ENCODE peak calls at places on chromosomes 5 and 9, in six cellular contexts. L is GM23248, C is suprapubic skin, M is heart right ventricle, F is adrenal gland, P is BE2C. O is an unnamed sample. For H3K4me1, the result is how much of the 10 kb centered on the place peaks cover.

GRCh38 chr5:6576861-6577501 is 55.9 kb downstream of the NSUN2 start:
- DNase-seq in F (peak), P (peak), C (no peak), L (peak), M (no peak), O (no peak)

GRCh38 chr5:74538206-74538661 is 102.3 kb downstream of the ENC1 start:
- DNase-seq in L (peak), C (no peak), M (peak), P (no peak), F (peak), O (peak)

GRCh38 chr5:39178856-39179255 is 40.5 kb downstream of the FYB1 start:
- DNase-seq in M (no peak), C (no peak), L (no peak), P (no peak), F (no peak), O (no peak)

GRCh38 chr9:127183814-127184582 is 61.6 kb upstream of the ANGPTL2 start:
- DNase-seq in C (peak), L (peak), F (no peak), M (no peak), P (no peak), O (no peak)

GRCh38 chr5:54347221-54347865 is 37.0 kb upstream of the ARL15 start:
- DNase-seq in P (no peak), M (no peak), F (no peak), C (no peak), L (no peak), O (no peak)

GRCh38 chr9:127525426-127526188 is 74.3 kb downstream of the LRSAM1 start:
- DNase-seq in C (no peak), L (peak), F (peak), P (no peak), M (no peak), O (peak)

GRCh38 chr5:90949469-90950358 is 391.1 kb downstream of the ADGRV1 start:
- DNase-seq in C (no peak), P (no peak), L (no peak), M (no peak), F (no peak), O (no peak)

GRCh38 chr5:63743096-63743798 is 219.0 kb downstream of the HTR1A start:
- DNase-seq in P (no peak), L (no peak), M (no peak), F (no peak), C (no peak), O (no peak)

GRCh38 chr5:82159014-82159413 is 119.1 kb downstream of the RPS23 start:
- DNase-seq in P (no peak), L (peak), M (no peak), F (no peak), C (no peak), O (no peak)

GRCh38 chr5:141711687-141712086 is 29.7 kb upstream of the ARAP3 start:
- DNase-seq in M (no peak), F (no peak), C (no peak), L (no peak), P (no peak), O (no peak)

GRCh38 chr9:64773491-64773931 is 511.5 kb downstream of the FOXD4L5 start:
- DNase-seq in L (peak), F (no peak), C (peak), M (peak), P (no peak), O (no peak)

DNA sequence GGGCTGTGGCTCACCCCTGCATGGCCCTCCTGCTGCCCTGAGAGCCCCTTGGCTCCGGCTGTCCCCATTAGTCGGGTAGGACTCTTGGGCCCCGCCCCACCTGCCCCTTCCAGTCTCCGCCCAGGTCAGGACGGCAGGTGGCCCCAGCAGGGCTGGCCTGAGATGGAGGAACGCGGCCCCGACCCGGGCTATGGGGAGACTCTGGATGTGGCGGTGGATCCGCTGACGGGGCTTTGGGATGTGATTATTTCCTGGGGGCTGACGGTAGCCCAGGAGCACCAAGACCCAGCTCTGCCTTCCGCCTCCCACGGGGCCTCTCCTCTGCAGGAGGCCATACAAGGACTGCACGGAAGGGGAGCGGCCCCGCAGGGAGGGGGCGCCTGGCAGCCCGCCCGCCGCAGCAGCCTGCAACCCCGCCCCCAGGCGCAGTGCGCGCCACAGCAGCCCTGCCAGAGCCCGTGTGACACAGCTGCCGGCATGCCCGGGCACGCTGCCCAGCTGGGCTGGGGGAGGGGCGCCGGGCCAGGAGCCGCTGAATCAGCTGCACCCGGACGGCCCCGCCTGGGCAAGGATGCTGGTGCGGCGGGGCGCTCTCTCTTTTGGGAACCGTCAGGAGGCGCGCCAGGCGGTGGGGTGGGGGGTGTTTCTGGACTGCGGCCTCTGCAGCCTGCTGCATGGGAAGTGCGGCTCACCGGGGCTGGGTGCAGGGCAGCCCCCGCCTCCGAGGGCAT is 9.2 kb downstream of the TMEM250 start:
- DNase-seq in P (peak), C (peak), L (peak), F (peak), M (peak), O (peak)
- H3K4me1 ChIP-seq in P (half or more), C (half or more), L (under half), F (under half), M (half or more), O (half or more)

GRCh38 chr9:95043826-95044225 is 273.7 kb downstream of the FANCC start:
- DNase-seq in M (no peak), C (no peak), F (no peak), L (no peak), P (no peak), O (no peak)

GRCh38 chr9:95044731-95045508 is 272.6 kb downstream of the FANCC start:
- DNase-seq in C (no peak), L (no peak), M (peak), P (peak), F (no peak), O (no peak)

GRCh38 chr9:95047452-95048224 is 269.9 kb downstream of the FANCC start:
- DNase-seq in L (no peak), M (no peak), C (no peak), P (no peak), F (no peak), O (no peak)

GRCh38 chr9:95048225-95049087 is 269.1 kb downstream of the FANCC start:
- DNase-seq in L (peak), C (no peak), M (peak), P (peak), F (no peak), O (peak)

GRCh38 chr9:95045751-95046150 is 271.8 kb downstream of the FANCC start:
- DNase-seq in M (no peak), C (no peak), L (no peak), P (no peak), F (no peak), O (no peak)
- H3K4me3 ChIP-seq in M (no peak), C (peak), L (no peak), P (peak), F (no peak), O (no peak)

GRCh38 chr9:6783753-6784152 is 26.0 kb downstream of the KDM4C start:
- DNase-seq in L (no peak), M (no peak), F (no peak), C (no peak), P (no peak), O (no peak)
- H3K4me1 ChIP-seq in L (under half), M (half or more), F (under half), C (under half), P (under half), O (under half)

GRCh38 chr5:146334074-146334533 is 4.5 kb upstream of the POU4F3 start:
- DNase-seq in F (no peak), P (no peak), M (no peak), C (no peak), L (no peak), O (no peak)
- H3K4me3 ChIP-seq in F (no peak), P (no peak), M (no peak), C (no peak), L (no peak), O (no peak)

GRCh38 chr5:157524887-157525286 is 50.7 kb downstream of the ADAM19 start:
- DNase-seq in C (no peak), M (no peak), F (no peak), P (no peak), L (no peak), O (no peak)
- H3K4me1 ChIP-seq in C (under half), M (under half), F (under half), P (under half), L (under half), O (under half)

DNA sequence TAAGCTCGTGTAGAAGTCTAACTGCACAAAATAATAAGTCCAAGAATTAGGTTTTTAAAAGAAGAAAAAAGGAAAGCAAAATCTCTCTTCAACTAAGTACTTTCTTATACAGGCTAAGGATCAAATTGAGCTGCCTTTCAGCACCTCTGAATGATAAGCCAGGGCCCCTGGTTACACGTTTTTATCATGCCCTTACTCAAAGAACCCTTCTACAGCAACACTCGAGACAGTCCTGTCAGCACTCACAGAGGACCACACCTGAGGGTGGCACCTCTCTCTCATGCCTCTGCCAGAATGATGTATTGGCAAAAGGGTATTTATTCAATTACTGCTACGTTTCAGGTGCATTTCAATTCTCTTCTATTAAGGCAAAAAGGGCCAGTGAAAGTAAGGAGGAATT is 150.5 kb downstream of the BNC2 start:
- DNase-seq in L (no peak), C (no peak), M (no peak), F (no peak), P (no peak), O (no peak)
- H3K4me3 ChIP-seq in L (peak), C (no peak), M (no peak), F (no peak), P (no peak), O (no peak)

GRCh38 chr9:129583308-129584038 is 37.4 kb downstream of the C9orf50 start:
- DNase-seq in P (no peak), M (no peak), F (no peak), L (peak), C (peak), O (no peak)
- H3K4me1 ChIP-seq in P (under half), M (under half), F (under half), L (under half), C (under half), O (under half)

O was measured in heart left ventricle.